ENCODE peak calls at places on chromosome 13, in seven cellular contexts. One of them, this sample, is unnamed.

GRCh38 chr13:107743983-107744382 is 471.4 kb downstream of the LIG4 start:
- DNase-seq in HuH-7.5: no peak
- DNase-seq in hippocampal formation: peak
- DNase-seq in astrocyte of the spinal cord: peak
- DNase-seq in uterus: no peak
- DNase-seq in AG10803: peak
- DNase-seq in non-pigmented ciliary epithelial cell: peak
- DNase-seq in this sample: no peak

GRCh38 chr13:33723772-33724435 is 94.0 kb upstream of the RFC3 start:
- DNase-seq in astrocyte of the spinal cord: peak
- DNase-seq in non-pigmented ciliary epithelial cell: peak
- DNase-seq in hippocampal formation: peak
- DNase-seq in HuH-7.5: peak
- DNase-seq in AG10803: peak
- DNase-seq in uterus: peak
- DNase-seq in this sample: peak

GRCh38 chr13:106573855-106574254 is 5.9 kb upstream of the ARGLU1 start:
- DNase-seq in non-pigmented ciliary epithelial cell: no peak
- DNase-seq in AG10803: peak
- DNase-seq in uterus: peak
- DNase-seq in astrocyte of the spinal cord: peak
- DNase-seq in hippocampal formation: no peak
- DNase-seq in HuH-7.5: no peak
- DNase-seq in this sample: no peak

GRCh38 chr13:51913421-51914136 is 51.8 kb downstream of the CCDC70 start:
- DNase-seq in non-pigmented ciliary epithelial cell: no peak
- DNase-seq in AG10803: no peak
- DNase-seq in astrocyte of the spinal cord: no peak
- DNase-seq in hippocampal formation: no peak
- DNase-seq in uterus: no peak
- DNase-seq in HuH-7.5: no peak
- DNase-seq in this sample: no peak

GRCh38 chr13:21988624-21989023 is 317.8 kb downstream of the FGF9 start:
- DNase-seq in non-pigmented ciliary epithelial cell: no peak
- DNase-seq in HuH-7.5: no peak
- DNase-seq in astrocyte of the spinal cord: no peak
- DNase-seq in AG10803: no peak
- DNase-seq in uterus: no peak
- DNase-seq in hippocampal formation: no peak
- DNase-seq in this sample: no peak

GRCh38 chr13:106507560-106508274 is 27.7 kb downstream of the EFNB2 start:
- DNase-seq in astrocyte of the spinal cord: peak
- DNase-seq in uterus: peak
- DNase-seq in AG10803: peak
- DNase-seq in hippocampal formation: peak
- DNase-seq in non-pigmented ciliary epithelial cell: peak
- DNase-seq in HuH-7.5: no peak
- DNase-seq in this sample: peak

GRCh38 chr13:95948646-95949045 is 104.6 kb downstream of the UGGT2 start:
- DNase-seq in HuH-7.5: no peak
- DNase-seq in astrocyte of the spinal cord: peak
- DNase-seq in non-pigmented ciliary epithelial cell: peak
- DNase-seq in AG10803: peak
- DNase-seq in uterus: no peak
- DNase-seq in hippocampal formation: no peak
- DNase-seq in this sample: no peak

GRCh38 chr13:36924001-36924400 is 4.0 kb upstream of the SMAD9 start:
- DNase-seq in non-pigmented ciliary epithelial cell: no peak
- DNase-seq in HuH-7.5: no peak
- DNase-seq in AG10803: no peak
- DNase-seq in hippocampal formation: no peak
- DNase-seq in astrocyte of the spinal cord: no peak
- DNase-seq in uterus: no peak
- DNase-seq in this sample: no peak

GRCh38 chr13:102793583-102794355 is 5.0 kb downstream of the POGLUT2 start:
- DNase-seq in non-pigmented ciliary epithelial cell: no peak
- DNase-seq in astrocyte of the spinal cord: no peak
- DNase-seq in AG10803: no peak
- DNase-seq in uterus: no peak
- DNase-seq in hippocampal formation: no peak
- DNase-seq in HuH-7.5: no peak
- DNase-seq in this sample: no peak

GRCh38 chr13:99960663-99961440 is 10.7 kb downstream of the ZIC5 start:
- DNase-seq in astrocyte of the spinal cord: no peak
- DNase-seq in HuH-7.5: no peak
- DNase-seq in uterus: no peak
- DNase-seq in hippocampal formation: no peak
- DNase-seq in AG10803: no peak
- DNase-seq in non-pigmented ciliary epithelial cell: no peak
- DNase-seq in this sample: no peak

GRCh38 chr13:54513254-54513653 is 1484.6 kb downstream of the OLFM4 start:
- DNase-seq in HuH-7.5: no peak
- DNase-seq in uterus: no peak
- DNase-seq in non-pigmented ciliary epithelial cell: no peak
- DNase-seq in hippocampal formation: no peak
- DNase-seq in AG10803: no peak
- DNase-seq in astrocyte of the spinal cord: no peak
- DNase-seq in this sample: no peak

GRCh38 chr13:40398060-40398459 is 268.4 kb downstream of the FOXO1 start:
- DNase-seq in non-pigmented ciliary epithelial cell: no peak
- DNase-seq in AG10803: no peak
- DNase-seq in uterus: no peak
- DNase-seq in astrocyte of the spinal cord: no peak
- DNase-seq in hippocampal formation: no peak
- DNase-seq in HuH-7.5: no peak
- DNase-seq in this sample: no peak

GRCh38 chr13:106156468-106156867 is 379.0 kb downstream of the EFNB2 start:
- DNase-seq in hippocampal formation: no peak
- DNase-seq in uterus: no peak
- DNase-seq in non-pigmented ciliary epithelial cell: peak
- DNase-seq in HuH-7.5: no peak
- DNase-seq in AG10803: peak
- DNase-seq in astrocyte of the spinal cord: peak
- DNase-seq in this sample: no peak

GRCh38 chr13:114089341-114089740 is 43.1 kb downstream of the RASA3 start:
- DNase-seq in non-pigmented ciliary epithelial cell: no peak
- DNase-seq in uterus: peak
- DNase-seq in astrocyte of the spinal cord: no peak
- DNase-seq in HuH-7.5: no peak
- DNase-seq in hippocampal formation: no peak
- DNase-seq in AG10803: no peak
- DNase-seq in this sample: no peak

GRCh38 chr13:76609643-76610042 is 276.6 kb downstream of the KCTD12 start:
- DNase-seq in astrocyte of the spinal cord: no peak
- DNase-seq in HuH-7.5: no peak
- DNase-seq in AG10803: no peak
- DNase-seq in uterus: no peak
- DNase-seq in hippocampal formation: no peak
- DNase-seq in non-pigmented ciliary epithelial cell: no peak
- DNase-seq in this sample: no peak

This sample was measured in HepG2.